ENCODE peak calls at places on chromosomes 13 and 19, in ten cellular contexts. One of them, this sample, is unnamed.

GRCh38 chr13:74073231-74073630 is 61.0 kb downstream of the KLF12 start:
- DNase-seq in mesothelial cell of epicardium: no peak
- DNase-seq in neural crest cell: no peak
- DNase-seq in glutamatergic neuron: no peak
- DNase-seq in A549: no peak
- DNase-seq in CD8-positive, alpha-beta T cell: no peak
- DNase-seq in uterus: no peak
- DNase-seq in MM.1S: no peak
- DNase-seq in astrocyte of the spinal cord: no peak
- DNase-seq in fibroblast of mammary gland: no peak
- DNase-seq in this sample: no peak

GRCh38 chr19:6007866-6008265 is 29.9 kb upstream of the RANBP3 start:
- DNase-seq in mesothelial cell of epicardium: no peak
- DNase-seq in neural crest cell: no peak
- DNase-seq in glutamatergic neuron: no peak
- DNase-seq in A549: no peak
- DNase-seq in CD8-positive, alpha-beta T cell: no peak
- DNase-seq in uterus: no peak
- DNase-seq in MM.1S: no peak
- DNase-seq in astrocyte of the spinal cord: no peak
- DNase-seq in fibroblast of mammary gland: no peak
- DNase-seq in this sample: no peak

GRCh38 chr19:17872251-17873001 is 681 bp downstream of the SLC5A5 start:
- DNase-seq in mesothelial cell of epicardium: no peak
- DNase-seq in neural crest cell: no peak
- DNase-seq in glutamatergic neuron: no peak
- DNase-seq in A549: no peak
- DNase-seq in CD8-positive, alpha-beta T cell: peak
- DNase-seq in uterus: no peak
- DNase-seq in MM.1S: no peak
- DNase-seq in astrocyte of the spinal cord: no peak
- DNase-seq in fibroblast of mammary gland: no peak
- DNase-seq in this sample: no peak

GRCh38 chr13:59960683-59961082 is 203.0 kb downstream of the DIAPH3 start:
- DNase-seq in mesothelial cell of epicardium: no peak
- DNase-seq in neural crest cell: no peak
- DNase-seq in glutamatergic neuron: no peak
- DNase-seq in A549: no peak
- DNase-seq in CD8-positive, alpha-beta T cell: no peak
- DNase-seq in uterus: no peak
- DNase-seq in MM.1S: no peak
- DNase-seq in astrocyte of the spinal cord: no peak
- DNase-seq in fibroblast of mammary gland: peak
- DNase-seq in this sample: no peak

GRCh38 chr19:5254944-5255343 is 85.7 kb downstream of the PTPRS start:
- DNase-seq in mesothelial cell of epicardium: no peak
- DNase-seq in neural crest cell: no peak
- DNase-seq in glutamatergic neuron: no peak
- DNase-seq in A549: no peak
- DNase-seq in CD8-positive, alpha-beta T cell: no peak
- DNase-seq in uterus: no peak
- DNase-seq in MM.1S: no peak
- DNase-seq in astrocyte of the spinal cord: no peak
- DNase-seq in fibroblast of mammary gland: no peak
- DNase-seq in this sample: no peak

GRCh38 chr19:29587518-29587986 is 18.5 kb upstream of the POP4 start:
- DNase-seq in mesothelial cell of epicardium: no peak
- DNase-seq in neural crest cell: no peak
- DNase-seq in glutamatergic neuron: no peak
- DNase-seq in A549: no peak
- DNase-seq in CD8-positive, alpha-beta T cell: peak
- DNase-seq in uterus: no peak
- DNase-seq in MM.1S: no peak
- DNase-seq in astrocyte of the spinal cord: no peak
- DNase-seq in fibroblast of mammary gland: peak
- DNase-seq in this sample: no peak

GRCh38 chr19:53864308-53864836 is 3.3 kb upstream of the MYADM start:
- DNase-seq in mesothelial cell of epicardium: no peak
- DNase-seq in neural crest cell: no peak
- DNase-seq in glutamatergic neuron: no peak
- DNase-seq in A549: peak
- DNase-seq in CD8-positive, alpha-beta T cell: no peak
- DNase-seq in uterus: no peak
- DNase-seq in MM.1S: no peak
- DNase-seq in astrocyte of the spinal cord: no peak
- DNase-seq in fibroblast of mammary gland: no peak
- DNase-seq in this sample: no peak

GRCh38 chr19:46299004-46299509 is 2.2 kb downstream of the HIF3A start:
- DNase-seq in mesothelial cell of epicardium: peak
- DNase-seq in neural crest cell: no peak
- DNase-seq in glutamatergic neuron: no peak
- DNase-seq in A549: peak
- DNase-seq in CD8-positive, alpha-beta T cell: no peak
- DNase-seq in uterus: peak
- DNase-seq in MM.1S: no peak
- DNase-seq in astrocyte of the spinal cord: peak
- DNase-seq in fibroblast of mammary gland: peak
- DNase-seq in this sample: no peak

GRCh38 chr13:45615501-45616101 is at the start of gene ERICH6B:
- DNase-seq in mesothelial cell of epicardium: peak
- DNase-seq in neural crest cell: peak
- DNase-seq in glutamatergic neuron: peak
- DNase-seq in A549: no peak
- DNase-seq in CD8-positive, alpha-beta T cell: no peak
- DNase-seq in uterus: peak
- DNase-seq in MM.1S: no peak
- DNase-seq in astrocyte of the spinal cord: peak
- DNase-seq in fibroblast of mammary gland: peak
- DNase-seq in this sample: no peak

GRCh38 chr13:111503905-111504695 is 183.7 kb downstream of the TEX29 start:
- DNase-seq in mesothelial cell of epicardium: no peak
- DNase-seq in neural crest cell: no peak
- DNase-seq in glutamatergic neuron: no peak
- DNase-seq in A549: no peak
- DNase-seq in CD8-positive, alpha-beta T cell: no peak
- DNase-seq in uterus: no peak
- DNase-seq in MM.1S: no peak
- DNase-seq in astrocyte of the spinal cord: no peak
- DNase-seq in fibroblast of mammary gland: no peak
- DNase-seq in this sample: no peak

GRCh38 chr13:75135325-75135825 is 346.6 kb downstream of the TBC1D4 start:
- DNase-seq in mesothelial cell of epicardium: no peak
- DNase-seq in neural crest cell: no peak
- DNase-seq in glutamatergic neuron: no peak
- DNase-seq in A549: no peak
- DNase-seq in CD8-positive, alpha-beta T cell: no peak
- DNase-seq in uterus: no peak
- DNase-seq in MM.1S: no peak
- DNase-seq in astrocyte of the spinal cord: peak
- DNase-seq in fibroblast of mammary gland: peak
- DNase-seq in this sample: no peak

GRCh38 chr13:58376775-58377174 is 745.2 kb downstream of the PCDH17 start:
- DNase-seq in mesothelial cell of epicardium: no peak
- DNase-seq in neural crest cell: no peak
- DNase-seq in glutamatergic neuron: no peak
- DNase-seq in A549: no peak
- DNase-seq in CD8-positive, alpha-beta T cell: no peak
- DNase-seq in uterus: no peak
- DNase-seq in MM.1S: peak
- DNase-seq in astrocyte of the spinal cord: no peak
- DNase-seq in fibroblast of mammary gland: no peak
- DNase-seq in this sample: no peak

GRCh38 chr13:73661687-73662425 is 472.3 kb downstream of the KLF12 start:
- DNase-seq in mesothelial cell of epicardium: no peak
- DNase-seq in neural crest cell: no peak
- DNase-seq in glutamatergic neuron: no peak
- DNase-seq in A549: no peak
- DNase-seq in CD8-positive, alpha-beta T cell: no peak
- DNase-seq in uterus: no peak
- DNase-seq in MM.1S: no peak
- DNase-seq in astrocyte of the spinal cord: no peak
- DNase-seq in fibroblast of mammary gland: no peak
- DNase-seq in this sample: no peak

GRCh38 chr13:34816543-34816942 is 125.5 kb upstream of the NBEA start:
- DNase-seq in mesothelial cell of epicardium: no peak
- DNase-seq in neural crest cell: no peak
- DNase-seq in glutamatergic neuron: no peak
- DNase-seq in A549: no peak
- DNase-seq in CD8-positive, alpha-beta T cell: no peak
- DNase-seq in uterus: no peak
- DNase-seq in MM.1S: no peak
- DNase-seq in astrocyte of the spinal cord: peak
- DNase-seq in fibroblast of mammary gland: no peak
- DNase-seq in this sample: no peak

GRCh38 chr13:20297181-20297580 is 65.1 kb upstream of the GJB6 start:
- DNase-seq in mesothelial cell of epicardium: no peak
- DNase-seq in neural crest cell: no peak
- DNase-seq in glutamatergic neuron: no peak
- DNase-seq in A549: no peak
- DNase-seq in CD8-positive, alpha-beta T cell: no peak
- DNase-seq in uterus: no peak
- DNase-seq in MM.1S: no peak
- DNase-seq in astrocyte of the spinal cord: no peak
- DNase-seq in fibroblast of mammary gland: no peak
- DNase-seq in this sample: no peak

GRCh38 chr13:20295956-20296355 is 63.8 kb upstream of the GJB6 start:
- DNase-seq in mesothelial cell of epicardium: no peak
- DNase-seq in neural crest cell: no peak
- DNase-seq in glutamatergic neuron: no peak
- DNase-seq in A549: no peak
- DNase-seq in CD8-positive, alpha-beta T cell: no peak
- DNase-seq in uterus: no peak
- DNase-seq in MM.1S: no peak
- DNase-seq in astrocyte of the spinal cord: no peak
- DNase-seq in fibroblast of mammary gland: no peak
- DNase-seq in this sample: no peak

GRCh38 chr13:20291037-20291436 is 58.9 kb upstream of the GJB6 start:
- DNase-seq in mesothelial cell of epicardium: no peak
- DNase-seq in neural crest cell: no peak
- DNase-seq in glutamatergic neuron: no peak
- DNase-seq in A549: no peak
- DNase-seq in CD8-positive, alpha-beta T cell: no peak
- DNase-seq in uterus: no peak
- DNase-seq in MM.1S: peak
- DNase-seq in astrocyte of the spinal cord: no peak
- DNase-seq in fibroblast of mammary gland: no peak
- DNase-seq in this sample: no peak

GRCh38 chr13:20291675-20292074 is 59.6 kb upstream of the GJB6 start:
- DNase-seq in mesothelial cell of epicardium: no peak
- DNase-seq in neural crest cell: no peak
- DNase-seq in glutamatergic neuron: no peak
- DNase-seq in A549: no peak
- DNase-seq in CD8-positive, alpha-beta T cell: no peak
- DNase-seq in uterus: no peak
- DNase-seq in MM.1S: no peak
- DNase-seq in astrocyte of the spinal cord: no peak
- DNase-seq in fibroblast of mammary gland: no peak
- DNase-seq in this sample: no peak

GRCh38 chr13:20294497-20294896 is 62.4 kb upstream of the GJB6 start:
- DNase-seq in mesothelial cell of epicardium: no peak
- DNase-seq in neural crest cell: no peak
- DNase-seq in glutamatergic neuron: no peak
- DNase-seq in A549: peak
- DNase-seq in CD8-positive, alpha-beta T cell: no peak
- DNase-seq in uterus: no peak
- DNase-seq in MM.1S: no peak
- DNase-seq in astrocyte of the spinal cord: no peak
- DNase-seq in fibroblast of mammary gland: peak
- DNase-seq in this sample: no peak
- TF ChIP-seq CTCF in mesothelial cell of epicardium: peak
- TF ChIP-seq CTCF in neural crest cell: no peak
- TF ChIP-seq CTCF in glutamatergic neuron: peak
- TF ChIP-seq CTCF in A549: peak
- TF ChIP-seq CTCF in CD8-positive, alpha-beta T cell: no peak
- TF ChIP-seq CTCF in uterus: no peak
- TF ChIP-seq CTCF in MM.1S: no peak
- TF ChIP-seq CTCF in astrocyte of the spinal cord: no peak
- TF ChIP-seq CTCF in fibroblast of mammary gland: peak
- TF ChIP-seq CTCF in this sample: no peak

GRCh38 chr19:23440791-23441190 is 45.5 kb upstream of the ZNF91 start:
- DNase-seq in mesothelial cell of epicardium: no peak
- DNase-seq in neural crest cell: no peak
- DNase-seq in glutamatergic neuron: peak
- DNase-seq in A549: peak
- DNase-seq in CD8-positive, alpha-beta T cell: no peak
- DNase-seq in uterus: no peak
- DNase-seq in MM.1S: peak
- DNase-seq in astrocyte of the spinal cord: no peak
- DNase-seq in fibroblast of mammary gland: no peak
- DNase-seq in this sample: no peak
- TF ChIP-seq CTCF in mesothelial cell of epicardium: peak
- TF ChIP-seq CTCF in neural crest cell: peak
- TF ChIP-seq CTCF in glutamatergic neuron: peak
- TF ChIP-seq CTCF in A549: no peak
- TF ChIP-seq CTCF in CD8-positive, alpha-beta T cell: no peak
- TF ChIP-seq CTCF in uterus: no peak
- TF ChIP-seq CTCF in MM.1S: peak
- TF ChIP-seq CTCF in astrocyte of the spinal cord: peak
- TF ChIP-seq CTCF in fibroblast of mammary gland: peak
- TF ChIP-seq CTCF in this sample: no peak

DNA sequence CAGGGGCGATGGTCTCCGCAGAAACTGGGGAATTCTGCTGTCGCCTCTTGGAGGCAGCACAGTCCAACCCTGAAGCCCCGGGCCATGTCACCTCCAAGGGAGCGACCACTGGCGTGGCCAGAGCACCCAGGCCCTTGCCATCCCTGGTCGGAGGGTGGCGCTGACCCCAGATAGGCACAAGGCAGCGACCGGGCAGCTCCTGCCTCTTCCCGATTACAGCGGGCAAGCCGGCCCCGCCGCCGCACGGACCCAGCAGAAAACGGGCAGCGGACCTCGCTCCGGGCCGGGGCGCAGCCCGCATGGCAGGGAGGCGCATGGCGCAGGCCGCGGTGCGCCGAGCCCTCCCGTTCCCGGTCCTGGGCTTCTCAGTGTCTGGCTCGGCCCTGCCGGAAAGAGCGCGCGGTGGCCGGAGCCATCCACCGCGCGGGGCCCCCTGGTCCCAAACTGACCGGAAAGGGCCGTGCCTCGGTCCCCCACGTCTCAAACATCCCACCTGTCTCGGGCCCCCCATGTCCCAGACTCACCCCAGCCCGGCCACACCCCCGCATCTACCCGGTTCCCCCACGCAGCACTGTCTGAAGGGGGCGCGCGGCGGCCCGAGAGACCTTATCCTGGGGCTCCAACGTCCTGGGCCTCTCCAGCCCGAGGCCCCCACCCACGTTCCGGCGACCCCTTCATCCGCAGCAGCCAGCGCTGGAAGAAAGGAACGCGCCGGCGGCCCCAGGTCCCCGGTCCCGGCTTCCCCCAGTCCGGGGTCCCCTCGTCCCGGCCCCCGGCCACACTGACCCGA is 725 bp downstream of the CERS1 start:
- DNase-seq in mesothelial cell of epicardium: no peak
- DNase-seq in neural crest cell: peak
- DNase-seq in glutamatergic neuron: peak
- DNase-seq in A549: peak
- DNase-seq in CD8-positive, alpha-beta T cell: no peak
- DNase-seq in uterus: no peak
- DNase-seq in MM.1S: peak
- DNase-seq in astrocyte of the spinal cord: peak
- DNase-seq in fibroblast of mammary gland: peak
- DNase-seq in this sample: no peak
- TF ChIP-seq CTCF in mesothelial cell of epicardium: no peak
- TF ChIP-seq CTCF in neural crest cell: peak
- TF ChIP-seq CTCF in glutamatergic neuron: peak
- TF ChIP-seq CTCF in A549: peak
- TF ChIP-seq CTCF in CD8-positive, alpha-beta T cell: no peak
- TF ChIP-seq CTCF in uterus: no peak
- TF ChIP-seq CTCF in MM.1S: peak
- TF ChIP-seq CTCF in astrocyte of the spinal cord: peak
- TF ChIP-seq CTCF in fibroblast of mammary gland: peak
- TF ChIP-seq CTCF in this sample: no peak

GRCh38 chr13:32381539-32381938 is 46.4 kb downstream of the N4BP2L1 start:
- DNase-seq in mesothelial cell of epicardium: no peak
- DNase-seq in neural crest cell: no peak
- DNase-seq in glutamatergic neuron: no peak
- DNase-seq in A549: no peak
- DNase-seq in CD8-positive, alpha-beta T cell: peak
- DNase-seq in uterus: no peak
- DNase-seq in MM.1S: no peak
- DNase-seq in astrocyte of the spinal cord: peak
- DNase-seq in fibroblast of mammary gland: peak
- DNase-seq in this sample: no peak
- TF ChIP-seq CTCF in mesothelial cell of epicardium: no peak
- TF ChIP-seq CTCF in neural crest cell: peak
- TF ChIP-seq CTCF in glutamatergic neuron: peak
- TF ChIP-seq CTCF in A549: no peak
- TF ChIP-seq CTCF in CD8-positive, alpha-beta T cell: peak
- TF ChIP-seq CTCF in uterus: peak
- TF ChIP-seq CTCF in MM.1S: peak
- TF ChIP-seq CTCF in astrocyte of the spinal cord: peak
- TF ChIP-seq CTCF in fibroblast of mammary gland: peak
- TF ChIP-seq CTCF in this sample: no peak

This sample was measured in activated B cell treated with CpG ODN at 0.5 μM for 24 hours.